ENCODE peak calls at places on chromosomes 3 and 15, in seven cellular contexts. J is HAP-1, K is mucosa of descending colon, I is endothelial cell of umbilical vein, H is heart right ventricle, G is neuronal stem cell, O is A673. X is an unnamed sample.

GRCh38 chr15:63231717-63232116 is 42.3 kb downstream of the RAB8B start:
- DNase-seq in J (no peak), K (no peak), I (peak; percentile 29), H (no peak), G (no peak), O (no peak), X (no peak)

GRCh38 chr3:43094381-43094780 is 11.5 kb downstream of the POMGNT2 start:
- DNase-seq in J (no peak), K (no peak), I (no peak), H (no peak), G (no peak), O (no peak), X (no peak)

GRCh38 chr3:24263069-24263668 is 231.5 kb downstream of the THRB start:
- DNase-seq in J (no peak), K (no peak), I (no peak), H (no peak), G (no peak), O (no peak), X (no peak)

GRCh38 chr3:195573611-195574496 is 9.9 kb downstream of the APOD start:
- DNase-seq in J (no peak), K (no peak), I (no peak), H (no peak), G (no peak), O (no peak), X (no peak)

GRCh38 chr3:13549513-13550256 is 760 bp downstream of the FBLN2 start:
- DNase-seq in J (no peak), K (no peak), I (no peak), H (no peak), G (no peak), O (no peak), X (no peak)

GRCh38 chr3:196207833-196208607 is 3.2 kb downstream of the ZDHHC19 start:
- DNase-seq in J (peak; percentile 95), K (peak; percentile 66), I (no peak), H (no peak), G (peak; percentile 37), O (peak; percentile 69), X (no peak)

GRCh38 chr3:43998841-43999805 is 242.6 kb upstream of the TOPAZ1 start:
- DNase-seq in J (peak; percentile 89), K (peak; percentile 37), I (peak; percentile 6), H (no peak), G (peak; percentile 56), O (peak; percentile 80), X (peak; percentile 37)

GRCh38 chr3:24196526-24196925 is 251.4 kb downstream of the NR1D2 start:
- DNase-seq in J (no peak), K (no peak), I (no peak), H (no peak), G (no peak), O (no peak), X (no peak)

GRCh38 chr15:70195808-70196304 is 98.1 kb upstream of the TLE3 start:
- DNase-seq in J (no peak), K (peak; percentile 66), I (no peak), H (peak; percentile 74), G (no peak), O (no peak), X (peak; percentile 77)

GRCh38 chr3:82163907-82164520 is 402.6 kb upstream of the GBE1 start:
- DNase-seq in J (no peak), K (no peak), I (peak; percentile 7), H (no peak), G (no peak), O (peak; percentile 42), X (peak; percentile 28)

GRCh38 chr3:145125307-145125706 is 1035.7 kb downstream of the PLOD2 start:
- DNase-seq in J (no peak), K (no peak), I (no peak), H (no peak), G (no peak), O (peak; percentile 7), X (peak; percentile 9)

GRCh38 chr15:75836953-75837321 is 6.3 kb upstream of the UBE2Q2 start:
- DNase-seq in J (no peak), K (no peak), I (peak; percentile 42), H (no peak), G (no peak), O (peak; percentile 40), X (peak; percentile 88)

GRCh38 chr3:159733194-159733860 is 255.3 kb upstream of the IL12A start:
- DNase-seq in J (peak; percentile 53), K (no peak), I (no peak), H (no peak), G (peak; percentile 40), O (peak; percentile 48), X (peak; percentile 42)

GRCh38 chr15:64430000-64430735 is 30.2 kb upstream of the ZNF609 start:
- DNase-seq in J (peak; percentile 66), K (no peak), I (peak; percentile 77), H (peak; percentile 30), G (peak; percentile 18), O (peak; percentile 93), X (no peak)

GRCh38 chr3:51585197-51585596 is 46.7 kb downstream of the RAD54L2 start:
- DNase-seq in J (no peak), K (no peak), I (no peak), H (no peak), G (no peak), O (no peak), X (no peak)

GRCh38 chr15:67146214-67146613 is 80.8 kb downstream of the SMAD3 start:
- DNase-seq in J (peak; percentile 45), K (peak; percentile 70), I (peak; percentile 78), H (peak; percentile 45), G (no peak), O (no peak), X (peak; percentile 56)

GRCh38 chr15:29102911-29103824 is 166.5 kb downstream of the NSMCE3 start:
- DNase-seq in J (no peak), K (peak; percentile 6), I (no peak), H (peak; percentile 22), G (peak; percentile 44), O (no peak), X (no peak)

GRCh38 chr3:101964861-101965260 is 115.5 kb downstream of the NFKBIZ start:
- DNase-seq in J (no peak), K (no peak), I (no peak), H (no peak), G (no peak), O (no peak), X (peak; percentile 74)

GRCh38 chr3:5568451-5568850 is 380.9 kb downstream of the EDEM1 start:
- DNase-seq in J (peak; percentile 7), K (no peak), I (no peak), H (no peak), G (no peak), O (peak; percentile 8), X (peak; percentile 17)

GRCh38 chr3:46098319-46098761 is 71.1 kb upstream of the XCR1 start:
- DNase-seq in J (no peak), K (no peak), I (no peak), H (no peak), G (no peak), O (no peak), X (peak; percentile 44)

GRCh38 chr3:144341461-144341860 is 369.8 kb downstream of the DIPK2A start:
- DNase-seq in J (no peak), K (no peak), I (no peak), H (no peak), G (no peak), O (no peak), X (no peak)

GRCh38 chr3:8891774-8892173 is 71.5 kb downstream of the RAD18 start:
- DNase-seq in J (no peak), K (no peak), I (no peak), H (no peak), G (no peak), O (no peak), X (no peak)

GRCh38 chr3:8893001-8893400 is 70.3 kb downstream of the RAD18 start:
- DNase-seq in J (no peak), K (no peak), I (no peak), H (no peak), G (no peak), O (no peak), X (no peak)

GRCh38 chr3:8887435-8888295 is 75.6 kb downstream of the RAD18 start:
- DNase-seq in J (no peak), K (no peak), I (no peak), H (no peak), G (no peak), O (no peak), X (no peak)

GRCh38 chr3:8888296-8888915 is 74.9 kb downstream of the RAD18 start:
- DNase-seq in J (no peak), K (no peak), I (no peak), H (no peak), G (no peak), O (no peak), X (no peak)

GRCh38 chr3:8891328-8891727 is 71.9 kb downstream of the RAD18 start:
- DNase-seq in J (no peak), K (no peak), I (no peak), H (no peak), G (no peak), O (no peak), X (no peak)
- H3K36me3 ChIP-seq in J (peaks cover 15% of the 10 kb centered on the region), K (no peaks in the 10 kb centered on the region), I (no peaks in the 10 kb centered on the region), H (no peaks in the 10 kb centered on the region), G (peaks cover 98% of the 10 kb centered on the region), O (no peaks in the 10 kb centered on the region), X (no peaks in the 10 kb centered on the region)

GRCh38 chr3:184174646-184175492 is at the start of gene AP2M1:
- DNase-seq in J (peak; percentile 97), K (peak; percentile 99), I (peak; percentile 100), H (peak; percentile 98), G (peak; percentile 98), O (peak; percentile 99), X (peak; percentile 98)
- H3K36me3 ChIP-seq in J (peaks cover 48% of the 10 kb centered on the region), K (peaks cover 4% of the 10 kb centered on the region), I (peaks cover 14% of the 10 kb centered on the region), H (peaks cover 10% of the 10 kb centered on the region), G (peaks cover 63% of the 10 kb centered on the region), O (peaks cover 40% of the 10 kb centered on the region), X (peaks cover 30% of the 10 kb centered on the region)

GRCh38 chr3:185647134-185647879 is 61.2 kb downstream of the SENP2 start:
- DNase-seq in J (no peak), K (no peak), I (no peak), H (no peak), G (no peak), O (no peak), X (no peak)

GRCh38 chr3:185649414-185649813 is 63.3 kb downstream of the SENP2 start:
- DNase-seq in J (no peak), K (no peak), I (no peak), H (no peak), G (no peak), O (no peak), X (no peak)

GRCh38 chr3:185646382-185647133 is 60.5 kb downstream of the SENP2 start:
- DNase-seq in J (no peak), K (no peak), I (no peak), H (no peak), G (no peak), O (no peak), X (no peak)

GRCh38 chr3:185647880-185648210 is 61.8 kb downstream of the SENP2 start:
- DNase-seq in J (no peak), K (no peak), I (no peak), H (no peak), G (no peak), O (no peak), X (no peak)

GRCh38 chr3:185648396-185648795 is 62.3 kb downstream of the SENP2 start:
- DNase-seq in J (no peak), K (no peak), I (no peak), H (no peak), G (no peak), O (no peak), X (no peak)
- H3K36me3 ChIP-seq in J (peaks cover 41% of the 10 kb centered on the region), K (no peaks in the 10 kb centered on the region), I (peaks cover 19% of the 10 kb centered on the region), H (no peaks in the 10 kb centered on the region), G (peaks cover 97% of the 10 kb centered on the region), O (peaks cover 64% of the 10 kb centered on the region), X (peaks cover 33% of the 10 kb centered on the region)

DNA sequence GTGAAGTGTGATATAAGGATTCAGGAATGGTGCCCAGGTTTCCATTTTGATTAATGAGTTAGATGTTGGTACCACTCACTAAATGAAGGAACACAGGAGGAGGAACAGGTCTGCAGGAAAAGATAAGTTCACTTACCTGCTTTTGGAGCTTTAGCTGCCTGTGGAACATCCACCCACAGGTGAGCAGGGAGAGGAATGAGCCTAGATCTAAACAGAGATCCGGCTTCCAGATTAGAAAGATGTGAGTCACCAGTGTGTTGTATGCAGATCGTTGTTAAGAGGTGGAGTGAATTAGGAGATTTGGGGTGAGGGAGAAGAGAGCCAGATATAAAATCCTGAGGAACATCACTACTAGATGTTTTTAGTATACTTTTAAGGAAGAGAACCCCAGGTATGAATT is 118.4 kb downstream of the KLHL25 start:
- DNase-seq in J (no peak), K (no peak), I (no peak), H (no peak), G (no peak), O (no peak), X (peak; percentile 50)
- H3K36me3 ChIP-seq in J (no peaks in the 10 kb centered on the region), K (peaks cover 4% of the 10 kb centered on the region), I (no peaks in the 10 kb centered on the region), H (no peaks in the 10 kb centered on the region), G (peaks cover 69% of the 10 kb centered on the region), O (no peaks in the 10 kb centered on the region), X (peaks cover 6% of the 10 kb centered on the region)